ENCODE peak calls at places on chromosomes 2 and 18, in nine cellular contexts. S is A549, U is fibroblast of pulmonary artery, P is epithelial cell of esophagus, K is foreskin fibroblast, G is K562, W is IMR-90, F is H7, V is right cardiac atrium. I is an unnamed sample.

GRCh38 chr2:68110102-68110501 is 47.3 kb upstream of the C1D start:
- DNase-seq in S (no peak), U (no peak), P (no peak), K (no peak), G (no peak), W (no peak), F (no peak), V (no peak), I (no peak)

GRCh38 chr18:48547456-48548403 is 8.9 kb downstream of the CTIF start:
- DNase-seq in S (no peak), U (peak), P (peak), K (peak), G (peak), W (peak), F (peak), V (no peak), I (peak)

GRCh38 chr18:70024088-70024487 is 76.4 kb upstream of the CD226 start:
- DNase-seq in S (no peak), U (no peak), P (no peak), K (no peak), G (no peak), W (no peak), F (no peak), V (no peak), I (no peak)

GRCh38 chr2:241703128-241703604 is 1.3 kb downstream of the ING5 start:
- DNase-seq in S (peak), U (peak), P (no peak), K (peak), G (no peak), W (no peak), F (no peak), V (peak), I (no peak)

GRCh38 chr18:11391636-11392035 is 217.8 kb upstream of the SLC35G4 start:
- DNase-seq in S (no peak), U (no peak), P (no peak), K (peak), G (no peak), W (peak), F (no peak), V (no peak), I (no peak)

GRCh38 chr2:104845552-104845931 is 8.4 kb upstream of the POU3F3 start:
- DNase-seq in S (no peak), U (no peak), P (no peak), K (no peak), G (no peak), W (no peak), F (peak), V (no peak), I (no peak)

GRCh38 chr2:123785332-123785731 is 239.8 kb upstream of the CNTNAP5 start:
- DNase-seq in S (no peak), U (no peak), P (no peak), K (no peak), G (no peak), W (no peak), F (no peak), V (no peak), I (no peak)

GRCh38 chr2:20516646-20517341 is 69.9 kb downstream of the RHOB start:
- DNase-seq in S (no peak), U (peak), P (no peak), K (no peak), G (no peak), W (peak), F (peak), V (peak), I (no peak)

GRCh38 chr18:22293417-22293816 is 124.0 kb downstream of the GATA6 start:
- DNase-seq in S (no peak), U (peak), P (peak), K (no peak), G (no peak), W (no peak), F (no peak), V (no peak), I (no peak)

GRCh38 chr2:236607471-236608307 is 38.1 kb downstream of the ACKR3 start:
- DNase-seq in S (no peak), U (peak), P (peak), K (no peak), G (peak), W (peak), F (peak), V (no peak), I (peak)

GRCh38 chr2:218071218-218071937 is 2.3 kb downstream of the RUFY4 start:
- DNase-seq in S (no peak), U (no peak), P (no peak), K (no peak), G (no peak), W (no peak), F (no peak), V (no peak), I (no peak)

GRCh38 chr18:35088931-35089330 is 47.7 kb downstream of the MAPRE2 start:
- DNase-seq in S (no peak), U (no peak), P (no peak), K (peak), G (no peak), W (peak), F (no peak), V (no peak), I (no peak)

GRCh38 chr2:164138750-164139149 is 402.9 kb upstream of the FIGN start:
- DNase-seq in S (no peak), U (no peak), P (no peak), K (no peak), G (no peak), W (no peak), F (no peak), V (no peak), I (no peak)

DNA sequence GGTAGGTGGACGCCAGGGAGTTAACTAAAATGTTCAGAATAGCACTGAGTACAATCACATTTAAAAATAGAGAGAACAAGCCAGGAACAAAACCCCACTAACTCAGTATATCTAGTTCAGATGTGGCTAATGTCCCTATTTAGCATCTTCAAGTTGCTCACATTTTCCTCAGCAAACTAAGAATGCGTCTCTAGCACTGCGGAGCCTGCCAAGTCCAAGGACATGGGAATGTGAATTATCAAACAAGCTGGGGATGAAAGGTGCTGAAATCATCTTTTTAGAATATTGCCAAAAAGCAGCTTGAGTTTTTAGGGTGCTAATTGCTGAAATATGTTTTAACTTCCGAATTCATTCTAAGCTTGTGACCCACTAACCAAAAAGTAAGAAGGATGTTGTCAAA is 398.6 kb upstream of the FIGN start:
- DNase-seq in S (no peak), U (no peak), P (no peak), K (no peak), G (no peak), W (no peak), F (no peak), V (no peak), I (no peak)
- H3K4me3 ChIP-seq in S (no peak), U (no peak), P (no peak), K (no peak), G (no peak), W (no peak), F (no peak), V (no peak), I (no peak)

GRCh38 chr2:181142514-181142913 is 162.1 kb downstream of the UBE2E3 start:
- DNase-seq in S (no peak), U (no peak), P (no peak), K (no peak), G (no peak), W (no peak), F (no peak), V (no peak), I (no peak)
- H3K4me3 ChIP-seq in S (no peak), U (no peak), P (no peak), K (no peak), G (no peak), W (no peak), F (no peak), V (no peak), I (no peak)

GRCh38 chr2:188494906-188495305 is 203.2 kb downstream of the GULP1 start:
- DNase-seq in S (no peak), U (no peak), P (no peak), K (no peak), G (no peak), W (no peak), F (no peak), V (no peak), I (no peak)

GRCh38 chr2:188497736-188498135 is 206.1 kb downstream of the GULP1 start:
- DNase-seq in S (no peak), U (no peak), P (no peak), K (no peak), G (no peak), W (no peak), F (no peak), V (no peak), I (no peak)

DNA sequence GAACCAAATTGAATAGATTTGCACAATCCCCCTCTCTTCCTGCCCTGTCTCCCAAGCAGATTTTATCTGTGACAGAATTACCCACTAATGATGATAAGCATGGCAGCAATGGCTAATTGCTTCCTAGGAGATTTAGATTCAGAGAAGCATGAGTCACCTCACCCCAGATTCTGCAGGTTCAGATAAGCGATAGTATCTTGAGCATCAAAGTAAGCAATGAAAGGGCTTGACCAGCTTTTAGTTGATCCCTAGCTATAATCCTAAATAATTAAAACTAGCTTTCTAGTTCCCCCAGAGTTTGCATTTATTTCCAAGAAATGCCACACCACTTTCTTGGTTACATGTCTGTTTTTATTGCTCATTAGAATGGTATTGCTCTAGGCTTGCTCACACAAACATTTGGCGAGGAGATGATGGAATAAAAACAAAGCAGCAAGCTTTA is 204.3 kb downstream of the GULP1 start:
- DNase-seq in S (no peak), U (peak), P (peak), K (peak), G (no peak), W (peak), F (no peak), V (no peak), I (peak)
- H3K4me3 ChIP-seq in S (no peak), U (no peak), P (no peak), K (no peak), G (no peak), W (no peak), F (no peak), V (no peak), I (no peak)

GRCh38 chr2:231665208-231665921 is 43.0 kb upstream of the PTMA start:
- DNase-seq in S (no peak), U (no peak), P (no peak), K (no peak), G (no peak), W (no peak), F (peak), V (no peak), I (no peak)

GRCh38 chr2:231667096-231667427 is 41.3 kb upstream of the PTMA start:
- DNase-seq in S (no peak), U (no peak), P (no peak), K (no peak), G (no peak), W (no peak), F (no peak), V (no peak), I (no peak)

GRCh38 chr2:231668981-231669380 is 39.3 kb upstream of the PTMA start:
- DNase-seq in S (no peak), U (no peak), P (no peak), K (no peak), G (no peak), W (no peak), F (no peak), V (no peak), I (no peak)

GRCh38 chr2:231666171-231667095 is 41.9 kb upstream of the PTMA start:
- DNase-seq in S (peak), U (peak), P (peak), K (peak), G (peak), W (peak), F (peak), V (peak), I (peak)

GRCh38 chr2:231667497-231667896 is 40.8 kb upstream of the PTMA start:
- DNase-seq in S (no peak), U (no peak), P (no peak), K (no peak), G (no peak), W (no peak), F (peak), V (no peak), I (no peak)
- H3K4me3 ChIP-seq in S (peak), U (no peak), P (no peak), K (no peak), G (no peak), W (no peak), F (no peak), V (no peak), I (peak)

DNA sequence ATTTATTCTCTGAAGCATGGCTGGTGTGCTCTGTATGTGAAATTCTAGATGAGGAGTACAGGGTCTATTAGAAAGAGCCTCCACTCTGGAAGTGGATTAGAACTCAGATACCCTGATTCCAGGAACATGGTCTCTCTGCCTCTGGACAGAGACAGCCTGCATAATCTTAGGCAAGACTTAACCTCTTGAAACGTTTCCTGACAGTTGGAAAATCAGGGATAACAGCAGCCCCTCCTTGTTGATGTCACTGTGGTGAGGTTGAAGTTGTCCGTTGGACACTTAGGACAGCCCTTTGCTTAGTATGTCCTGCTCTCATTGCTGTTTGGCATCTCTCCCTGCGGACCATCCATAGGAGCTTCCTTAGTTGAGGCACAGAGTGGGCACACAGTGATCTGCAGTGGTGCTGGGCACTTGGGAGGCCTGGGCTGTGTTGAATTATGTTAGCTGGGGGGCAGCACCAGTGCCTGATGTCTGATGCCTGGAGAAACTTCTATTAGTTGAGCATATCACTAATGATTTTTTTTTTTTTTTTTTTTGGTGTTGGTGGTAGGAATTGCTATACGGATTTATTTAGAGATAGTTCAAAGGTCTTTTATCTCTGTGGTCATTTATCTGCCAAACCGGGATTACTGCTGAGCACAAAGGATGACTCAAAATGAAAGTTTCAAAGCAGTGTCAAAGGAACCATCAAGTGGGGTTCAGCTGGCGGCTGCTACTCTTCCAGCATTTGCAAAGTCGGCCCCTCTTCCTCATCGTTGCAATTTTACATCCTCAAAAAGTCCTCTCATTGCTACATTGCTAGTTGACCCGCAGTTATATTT is 28.8 kb downstream of the SETBP1 start:
- DNase-seq in S (no peak), U (no peak), P (no peak), K (no peak), G (no peak), W (no peak), F (no peak), V (no peak), I (no peak)
- H3K4me3 ChIP-seq in S (no peak), U (no peak), P (no peak), K (no peak), G (no peak), W (no peak), F (no peak), V (no peak), I (no peak)

GRCh38 chr2:32129086-32129485 is 36.6 kb upstream of the SLC30A6 start:
- DNase-seq in S (no peak), U (no peak), P (no peak), K (no peak), G (no peak), W (no peak), F (no peak), V (no peak), I (no peak)

GRCh38 chr2:32124660-32125059 is 41.0 kb upstream of the SLC30A6 start:
- DNase-seq in S (no peak), U (no peak), P (no peak), K (no peak), G (no peak), W (no peak), F (no peak), V (no peak), I (no peak)

GRCh38 chr2:32128636-32129035 is 37.0 kb upstream of the SLC30A6 start:
- DNase-seq in S (no peak), U (no peak), P (no peak), K (no peak), G (no peak), W (no peak), F (no peak), V (no peak), I (no peak)
- H3K4me3 ChIP-seq in S (no peak), U (no peak), P (no peak), K (no peak), G (no peak), W (no peak), F (no peak), V (no peak), I (no peak)